ENCODE peak calls at places on chromosome X, in nine cellular contexts. G is activated CD8-positive, alpha-beta memory T cell treated with anti-CD3 and anti-CD28 coated beads for 24 hours; Z is activated T-helper 1 cell treated with anti-CD3 and anti-CD28 coated beads, Interleukin-12 subunit alpha, Interleukin-12 subunit beta, Interleukin-2, Interleukin-4 antibody, amounts not matched to agents 30 ng/mL and 10 ng/mL and 1 ng/mL, durations not matched to agents 14 hours and 24 hours and 36 hours; Y is CD8-positive, alpha-beta memory T cell; B is ELF-1; H is astrocyte of the spinal cord; M is endothelial cell; A is lower leg skin; W is NCI-H2171 treated with DMSO at 0.1 percent for 48 hours. N is an unnamed sample.

GRCh38 chrX:150683112-150683511 is 10.1 kb upstream of the MTMR1 start:
- DNase-seq in G (no peak), Z (no peak), Y (no peak), B (no peak), H (no peak), M (no peak), A (no peak), W (no peak), N (no peak)

GRCh38 chrX:15838017-15838416 is 16.6 kb downstream of the AP1S2 start:
- DNase-seq in G (no peak), Z (no peak), Y (no peak), B (peak), H (no peak), M (peak), A (no peak), W (no peak), N (no peak)

GRCh38 chrX:150211988-150212387 is 151.1 kb upstream of the MAMLD1 start:
- DNase-seq in G (no peak), Z (no peak), Y (no peak), B (no peak), H (peak), M (no peak), A (no peak), W (no peak), N (no peak)

GRCh38 chrX:39795591-39795990 is 302.2 kb downstream of the BCOR start:
- DNase-seq in G (no peak), Z (no peak), Y (no peak), B (no peak), H (no peak), M (no peak), A (no peak), W (peak), N (peak)

GRCh38 chrX:37371578-37371981 is 22.4 kb downstream of the PRRG1 start:
- DNase-seq in G (no peak), Z (no peak), Y (no peak), B (no peak), H (no peak), M (no peak), A (no peak), W (no peak), N (no peak)

GRCh38 chrX:10242036-10242435 is 85.3 kb downstream of the CLCN4 start:
- DNase-seq in G (no peak), Z (no peak), Y (no peak), B (no peak), H (no peak), M (no peak), A (no peak), W (no peak), N (peak)

GRCh38 chrX:6614516-6614915 is 79.6 kb upstream of the VCX3A start:
- DNase-seq in G (no peak), Z (no peak), Y (no peak), B (no peak), H (no peak), M (no peak), A (no peak), W (no peak), N (no peak)

GRCh38 chrX:34629572-34629971 is 27.5 kb downstream of the TMEM47 start:
- DNase-seq in G (no peak), Z (no peak), Y (no peak), B (no peak), H (peak), M (no peak), A (no peak), W (no peak), N (peak)

GRCh38 chrX:14010566-14010965 is 19.1 kb downstream of the GEMIN8 start:
- DNase-seq in G (no peak), Z (no peak), Y (no peak), B (no peak), H (no peak), M (no peak), A (no peak), W (no peak), N (no peak)

GRCh38 chrX:2446815-2447214 is 54.0 kb downstream of the DHRSX start:
- DNase-seq in G (no peak), Z (no peak), Y (no peak), B (no peak), H (no peak), M (no peak), A (no peak), W (no peak), N (no peak)